ENCODE peak calls at places on chromosomes 6 and 20, in seven cellular contexts. H is tibial nerve, X is PC-9, C is GM23248, S is aorta, Y is hepatocyte, A is substantia nigra. K is an unnamed sample.

GRCh38 chr20:32920530-32921298 is 62.0 kb downstream of the EFCAB8 start:
- DNase-seq in H (no peak), X (no peak), C (no peak), S (peak), Y (no peak), A (no peak), K (no peak)

GRCh38 chr20:47258745-47259695 is 97.5 kb downstream of the ZMYND8 start:
- DNase-seq in H (peak), X (peak), C (peak), S (peak), Y (no peak), A (no peak), K (no peak)

GRCh38 chr6:151209071-151209831 is 30.5 kb upstream of the AKAP12 start:
- DNase-seq in H (no peak), X (no peak), C (peak), S (no peak), Y (peak), A (no peak), K (peak)

GRCh38 chr6:31401403-31401802 is 2.0 kb upstream of the MICA start:
- DNase-seq in H (no peak), X (peak), C (peak), S (no peak), Y (peak), A (no peak), K (peak)

GRCh38 chr6:33061987-33062386 is 11.5 kb downstream of the HLA-DPA1 start:
- DNase-seq in H (no peak), X (peak), C (no peak), S (no peak), Y (no peak), A (no peak), K (no peak)

GRCh38 chr6:446418-447366 is 55.1 kb downstream of the IRF4 start:
- DNase-seq in H (no peak), X (no peak), C (peak), S (peak), Y (no peak), A (no peak), K (no peak)

GRCh38 chr6:15493437-15494168 is 169.2 kb downstream of the DTNBP1 start:
- DNase-seq in H (no peak), X (no peak), C (peak), S (no peak), Y (no peak), A (no peak), K (no peak)

GRCh38 chr6:111737065-111737521 is 131.4 kb upstream of the TRAF3IP2 start:
- DNase-seq in H (no peak), X (no peak), C (peak), S (no peak), Y (no peak), A (no peak), K (peak)

GRCh38 chr6:136846046-136846445 is 23.7 kb downstream of the PEX7 start:
- DNase-seq in H (peak), X (peak), C (peak), S (no peak), Y (peak), A (peak), K (peak)

GRCh38 chr20:57000441-57000968 is 265.9 kb downstream of the BMP7 start:
- DNase-seq in H (no peak), X (no peak), C (no peak), S (no peak), Y (no peak), A (no peak), K (no peak)

GRCh38 chr6:84525907-84526306 is 238.5 kb downstream of the TBX18 start:
- DNase-seq in H (no peak), X (no peak), C (no peak), S (no peak), Y (no peak), A (no peak), K (no peak)

GRCh38 chr6:61868507-61869080 is 417.4 kb downstream of the KHDRBS2 start:
- DNase-seq in H (no peak), X (no peak), C (no peak), S (peak), Y (no peak), A (no peak), K (no peak)

GRCh38 chr6:13702809-13703302 is 8.8 kb downstream of the RANBP9 start:
- DNase-seq in H (no peak), X (no peak), C (no peak), S (no peak), Y (no peak), A (no peak), K (no peak)

GRCh38 chr6:3282461-3283236 is 23.9 kb downstream of the PSMG4 start:
- DNase-seq in H (no peak), X (no peak), C (no peak), S (peak), Y (no peak), A (no peak), K (no peak)

GRCh38 chr6:17601389-17601703 is 1.2 kb downstream of the FAM8A1 start:
- DNase-seq in H (no peak), X (no peak), C (no peak), S (no peak), Y (no peak), A (no peak), K (no peak)

GRCh38 chr6:155351273-155352129 is 37.2 kb upstream of the TFB1M start:
- DNase-seq in H (no peak), X (no peak), C (no peak), S (no peak), Y (no peak), A (no peak), K (no peak)

GRCh38 chr20:23702021-23702420 is 13.2 kb upstream of the CST4 start:
- DNase-seq in H (no peak), X (no peak), C (no peak), S (no peak), Y (no peak), A (no peak), K (no peak)

GRCh38 chr6:161984707-161985106 is 710.8 kb upstream of the AGPAT4 start:
- DNase-seq in H (no peak), X (no peak), C (no peak), S (no peak), Y (no peak), A (no peak), K (no peak)

GRCh38 chr6:33374359-33374910 is 17.2 kb upstream of the KIFC1 start:
- DNase-seq in H (no peak), X (peak), C (peak), S (no peak), Y (no peak), A (no peak), K (no peak)

GRCh38 chr6:99810295-99810694 is 183.7 kb downstream of the MCHR2 start:
- DNase-seq in H (no peak), X (no peak), C (no peak), S (no peak), Y (no peak), A (no peak), K (no peak)

GRCh38 chr6:109690373-109690739 is 646 bp downstream of the AK9 start:
- DNase-seq in H (peak), X (no peak), C (peak), S (peak), Y (peak), A (peak), K (no peak)

GRCh38 chr6:155126727-155127439 is 131.8 kb downstream of the TIAM2 start:
- DNase-seq in H (no peak), X (peak), C (peak), S (no peak), Y (peak), A (no peak), K (peak)

GRCh38 chr6:37521674-37522073 is 22.0 kb upstream of the CCDC167 start:
- DNase-seq in H (no peak), X (no peak), C (no peak), S (no peak), Y (no peak), A (no peak), K (no peak)

GRCh38 chr20:32240220-32240619 is 32.5 kb downstream of the POFUT1 start:
- DNase-seq in H (no peak), X (peak), C (no peak), S (peak), Y (no peak), A (no peak), K (no peak)

GRCh38 chr6:79657238-79657637 is 26.1 kb downstream of the SH3BGRL2 start:
- DNase-seq in H (no peak), X (no peak), C (no peak), S (no peak), Y (no peak), A (no peak), K (no peak)

GRCh38 chr6:3356824-3357420 is 98.2 kb downstream of the PSMG4 start:
- DNase-seq in H (no peak), X (peak), C (peak), S (peak), Y (peak), A (no peak), K (no peak)

GRCh38 chr6:42450314-42451145 is 1.2 kb downstream of the TRERF1 start:
- DNase-seq in H (no peak), X (no peak), C (peak), S (no peak), Y (peak), A (no peak), K (peak)

GRCh38 chr6:53335224-53335994 is 13.3 kb downstream of the ELOVL5 start:
- DNase-seq in H (no peak), X (no peak), C (no peak), S (no peak), Y (no peak), A (no peak), K (no peak)

GRCh38 chr6:107871981-107872380 is 47.9 kb upstream of the SCML4 start:
- DNase-seq in H (no peak), X (no peak), C (peak), S (no peak), Y (no peak), A (no peak), K (no peak)

GRCh38 chr20:48283470-48284110 is 498.3 kb upstream of the SULF2 start:
- DNase-seq in H (peak), X (peak), C (peak), S (peak), Y (peak), A (peak), K (peak)

GRCh38 chr6:37495199-37495913 is 4.3 kb downstream of the CCDC167 start:
- DNase-seq in H (no peak), X (no peak), C (no peak), S (peak), Y (no peak), A (no peak), K (no peak)

GRCh38 chr6:6869084-6869483 is 238.7 kb upstream of the RREB1 start:
- DNase-seq in H (no peak), X (no peak), C (no peak), S (no peak), Y (no peak), A (no peak), K (no peak)

GRCh38 chr6:61809004-61809595 is 476.9 kb downstream of the KHDRBS2 start:
- DNase-seq in H (peak), X (peak), C (peak), S (no peak), Y (peak), A (no peak), K (peak)

GRCh38 chr6:15980801-15981200 is 148.1 kb upstream of the MYLIP start:
- DNase-seq in H (no peak), X (no peak), C (no peak), S (no peak), Y (no peak), A (no peak), K (peak)

GRCh38 chr20:61731363-61732181 is 334.1 kb downstream of the TAF4 start:
- DNase-seq in H (no peak), X (no peak), C (peak), S (peak), Y (no peak), A (no peak), K (peak)

GRCh38 chr6:135546680-135547418 is 49.3 kb upstream of the AHI1 start:
- DNase-seq in H (no peak), X (no peak), C (no peak), S (no peak), Y (no peak), A (peak), K (no peak)

GRCh38 chr6:109237082-109237985 is 142.0 kb downstream of the CEP57L1 start:
- DNase-seq in H (no peak), X (no peak), C (peak), S (no peak), Y (no peak), A (no peak), K (no peak)

GRCh38 chr20:44586289-44586911 is 4.0 kb downstream of the PKIG start:
- DNase-seq in H (no peak), X (no peak), C (no peak), S (no peak), Y (no peak), A (no peak), K (no peak)

GRCh38 chr6:104705095-104705707 is 154.5 kb downstream of the HACE1 start:
- DNase-seq in H (no peak), X (peak), C (peak), S (no peak), Y (no peak), A (peak), K (peak)

GRCh38 chr6:160130729-160131484 is 9.3 kb downstream of the SLC22A1 start:
- DNase-seq in H (no peak), X (no peak), C (no peak), S (peak), Y (no peak), A (no peak), K (no peak)

DNA sequence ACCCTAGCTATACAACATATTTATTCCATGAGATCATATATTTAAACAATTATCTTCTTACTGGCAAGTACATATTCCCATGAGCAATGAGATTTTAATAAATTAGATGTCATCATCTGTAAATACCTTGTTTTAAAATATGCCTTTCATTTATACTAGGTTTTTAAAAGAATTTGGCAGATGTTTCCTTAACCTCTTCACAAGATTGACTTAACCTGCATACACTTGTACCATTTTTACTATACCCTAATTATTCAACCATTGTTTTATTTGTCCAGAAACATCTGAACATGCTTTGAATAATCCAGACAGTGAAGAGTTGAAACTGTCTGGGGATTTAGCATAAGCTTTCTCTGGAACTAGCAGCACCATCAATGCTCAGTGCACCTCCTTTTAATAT is 188.0 kb upstream of the TENT5A start:
- DNase-seq in H (no peak), X (no peak), C (no peak), S (no peak), Y (no peak), A (no peak), K (no peak)
- H3K27ac ChIP-seq in H (no peak), X (no peak), C (no peak), S (no peak), Y (no peak), A (no peak), K (no peak)

GRCh38 chr6:148593130-148593812 is 153.6 kb upstream of the UST start:
- DNase-seq in H (no peak), X (no peak), C (peak), S (no peak), Y (no peak), A (no peak), K (no peak)
- H3K27ac ChIP-seq in H (no peak), X (no peak), C (peak), S (no peak), Y (no peak), A (no peak), K (no peak)

GRCh38 chr20:50042370-50043313 is 59.9 kb downstream of the SNAI1 start:
- DNase-seq in H (no peak), X (no peak), C (no peak), S (no peak), Y (no peak), A (no peak), K (no peak)

GRCh38 chr20:50041238-50041915 is 58.6 kb downstream of the SNAI1 start:
- DNase-seq in H (no peak), X (no peak), C (no peak), S (no peak), Y (no peak), A (no peak), K (no peak)

GRCh38 chr20:50039706-50040431 is 57.1 kb downstream of the SNAI1 start:
- DNase-seq in H (no peak), X (no peak), C (no peak), S (no peak), Y (no peak), A (no peak), K (no peak)

GRCh38 chr20:50038574-50038991 is 55.8 kb downstream of the SNAI1 start:
- DNase-seq in H (no peak), X (peak), C (no peak), S (no peak), Y (no peak), A (no peak), K (no peak)

DNA sequence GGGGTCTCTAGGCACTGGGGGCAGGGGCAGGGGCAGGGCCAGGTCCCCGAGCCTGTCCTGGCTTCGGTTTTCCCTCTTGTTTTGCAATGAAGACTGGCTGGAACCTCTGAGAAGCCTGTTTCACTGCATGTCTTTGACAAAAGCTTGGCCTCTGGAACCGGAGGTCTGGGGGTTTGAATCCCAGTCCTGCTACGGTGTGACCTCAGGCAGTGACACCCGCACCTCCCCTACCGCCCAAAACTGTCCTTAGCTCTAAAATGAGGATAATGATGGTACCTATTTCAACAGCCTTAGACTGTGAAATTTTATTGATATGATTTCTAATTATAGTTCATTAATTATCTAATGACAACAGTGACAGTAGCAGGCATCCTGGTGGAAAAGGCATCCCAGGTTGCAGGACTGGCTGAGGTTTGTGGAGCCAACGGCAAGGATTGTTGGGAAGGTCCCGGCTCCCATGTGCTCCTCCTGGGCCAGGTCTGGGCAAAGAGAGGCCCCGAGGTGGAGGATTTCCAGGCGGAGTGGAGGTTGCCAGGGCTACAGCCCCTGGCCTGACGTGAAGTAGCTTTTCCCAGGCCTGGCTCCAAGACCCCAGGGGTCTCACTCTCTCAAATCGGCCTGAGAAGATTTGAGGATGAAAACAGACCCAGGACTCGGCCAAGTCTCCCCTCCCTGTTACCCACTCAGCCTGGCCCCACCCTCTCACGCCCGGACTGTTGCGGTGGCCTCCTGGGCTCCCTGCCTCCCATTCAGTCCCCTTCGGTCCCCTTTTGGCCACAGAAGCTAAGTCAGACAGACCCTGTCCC is 57.9 kb downstream of the SNAI1 start:
- DNase-seq in H (no peak), X (no peak), C (no peak), S (no peak), Y (no peak), A (no peak), K (no peak)
- H3K27ac ChIP-seq in H (no peak), X (no peak), C (no peak), S (no peak), Y (peak), A (no peak), K (no peak)

DNA sequence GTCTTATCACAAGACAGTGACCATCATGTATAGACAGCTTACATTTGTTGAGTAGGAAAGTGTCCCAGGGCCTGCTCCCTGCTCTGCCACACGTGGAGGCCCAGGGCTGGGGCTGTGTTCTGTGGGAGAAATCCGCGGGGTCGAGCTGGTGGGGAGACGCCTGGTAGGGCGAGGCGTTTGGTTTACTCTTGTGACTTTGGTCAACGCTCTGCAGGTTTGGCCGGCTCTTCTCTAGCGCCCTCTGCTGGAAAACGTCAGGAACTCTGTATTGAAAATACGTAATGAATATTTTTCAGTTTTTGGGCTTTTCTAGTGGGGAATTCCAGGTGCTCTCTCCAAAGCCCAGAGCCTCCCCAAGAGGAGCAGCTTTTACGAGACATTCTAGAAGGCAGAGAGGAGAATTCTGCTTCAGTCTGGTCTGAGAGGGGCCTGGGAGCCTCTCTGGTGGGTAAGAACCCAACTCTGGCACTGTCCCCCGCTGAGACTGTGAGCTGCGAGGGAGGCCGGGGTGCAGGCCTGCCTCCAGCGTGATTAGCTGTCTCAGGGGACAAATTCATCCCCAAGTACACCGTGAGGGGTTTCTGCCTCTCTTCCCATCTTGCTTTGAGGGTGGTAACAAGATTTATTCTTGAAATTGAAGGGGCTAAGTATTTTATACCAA is 112.6 kb upstream of the RALGAPA2 start:
- DNase-seq in H (peak), X (no peak), C (peak), S (peak), Y (peak), A (peak), K (peak)
- H3K27ac ChIP-seq in H (peak), X (no peak), C (no peak), S (no peak), Y (no peak), A (no peak), K (no peak)